ENCODE peak calls at places on chromosomes 2 and 18, in seven cellular contexts. One of them, this sample, is unnamed.

GRCh38 chr2:15560404-15560987 is 638 bp downstream of the NBAS start:
- DNase-seq in left lung: peak; percentile 33
- DNase-seq in fibroblast of lung: peak; percentile 27
- DNase-seq in fibroblast of the aortic adventitia: peak; percentile 25
- DNase-seq in heart right ventricle: no peak
- DNase-seq in PC-9: peak; percentile 20
- DNase-seq in A549: peak; percentile 44
- DNase-seq in this sample: peak; percentile 15

GRCh38 chr18:6605115-6605869 is 124.2 kb upstream of the ARHGAP28 start:
- DNase-seq in fibroblast of lung: peak; percentile 76
- DNase-seq in PC-9: no peak
- DNase-seq in fibroblast of the aortic adventitia: no peak
- DNase-seq in left lung: no peak
- DNase-seq in A549: no peak
- DNase-seq in heart right ventricle: no peak
- DNase-seq in this sample: no peak

GRCh38 chr2:55843096-55843991 is 80.2 kb downstream of the EFEMP1 start:
- DNase-seq in fibroblast of lung: peak; percentile 99
- DNase-seq in fibroblast of the aortic adventitia: peak; percentile 90
- DNase-seq in A549: peak; percentile 95
- DNase-seq in heart right ventricle: no peak
- DNase-seq in left lung: peak; percentile 54
- DNase-seq in PC-9: peak; percentile 39
- DNase-seq in this sample: peak; percentile 100

GRCh38 chr2:65129276-65129612 is 662 bp downstream of the RAB1A start:
- DNase-seq in A549: no peak
- DNase-seq in fibroblast of lung: no peak
- DNase-seq in PC-9: peak; percentile 5
- DNase-seq in heart right ventricle: no peak
- DNase-seq in fibroblast of the aortic adventitia: no peak
- DNase-seq in left lung: no peak
- DNase-seq in this sample: no peak

GRCh38 chr2:11698009-11698922 is 28.3 kb upstream of the NTSR2 start:
- DNase-seq in left lung: peak; percentile 54
- DNase-seq in heart right ventricle: peak; percentile 37
- DNase-seq in A549: no peak
- DNase-seq in fibroblast of lung: peak; percentile 73
- DNase-seq in PC-9: no peak
- DNase-seq in fibroblast of the aortic adventitia: peak; percentile 76
- DNase-seq in this sample: peak; percentile 71

GRCh38 chr2:43007901-43008300 is 215.5 kb upstream of the HAAO start:
- DNase-seq in fibroblast of lung: no peak
- DNase-seq in A549: no peak
- DNase-seq in PC-9: no peak
- DNase-seq in heart right ventricle: no peak
- DNase-seq in left lung: no peak
- DNase-seq in fibroblast of the aortic adventitia: no peak
- DNase-seq in this sample: no peak

GRCh38 chr2:104938226-104938941 is 84.5 kb downstream of the POU3F3 start:
- DNase-seq in fibroblast of the aortic adventitia: no peak
- DNase-seq in A549: no peak
- DNase-seq in left lung: no peak
- DNase-seq in PC-9: no peak
- DNase-seq in heart right ventricle: no peak
- DNase-seq in fibroblast of lung: no peak
- DNase-seq in this sample: no peak

GRCh38 chr2:7860693-7861092 is 821.2 kb upstream of the ID2 start:
- DNase-seq in left lung: no peak
- DNase-seq in heart right ventricle: no peak
- DNase-seq in fibroblast of lung: peak; percentile 5
- DNase-seq in fibroblast of the aortic adventitia: peak; percentile 40
- DNase-seq in A549: no peak
- DNase-seq in PC-9: no peak
- DNase-seq in this sample: no peak

GRCh38 chr2:72897785-72898184 is 10.6 kb downstream of the SPR start:
- DNase-seq in left lung: no peak
- DNase-seq in fibroblast of lung: no peak
- DNase-seq in heart right ventricle: no peak
- DNase-seq in PC-9: no peak
- DNase-seq in A549: no peak
- DNase-seq in fibroblast of the aortic adventitia: no peak
- DNase-seq in this sample: no peak

GRCh38 chr2:47061989-47062678 is 93.0 kb downstream of the STPG4 start:
- DNase-seq in left lung: no peak
- DNase-seq in heart right ventricle: no peak
- DNase-seq in A549: no peak
- DNase-seq in fibroblast of lung: no peak
- DNase-seq in PC-9: no peak
- DNase-seq in fibroblast of the aortic adventitia: no peak
- DNase-seq in this sample: no peak

GRCh38 chr18:12236934-12237832 is 17.0 kb upstream of the CIDEA start:
- DNase-seq in A549: peak; percentile 57
- DNase-seq in PC-9: peak; percentile 65
- DNase-seq in left lung: peak; percentile 63
- DNase-seq in fibroblast of the aortic adventitia: peak; percentile 56
- DNase-seq in heart right ventricle: peak; percentile 70
- DNase-seq in fibroblast of lung: peak; percentile 53
- DNase-seq in this sample: peak; percentile 51

GRCh38 chr2:221572821-221573429 is 821 bp upstream of the EPHA4 start:
- DNase-seq in fibroblast of the aortic adventitia: peak; percentile 51
- DNase-seq in heart right ventricle: peak; percentile 43
- DNase-seq in A549: peak; percentile 46
- DNase-seq in PC-9: no peak
- DNase-seq in fibroblast of lung: peak; percentile 48
- DNase-seq in left lung: peak; percentile 51
- DNase-seq in this sample: peak; percentile 33

GRCh38 chr2:12151716-12152115 is 405.3 kb downstream of the LPIN1 start:
- DNase-seq in A549: no peak
- DNase-seq in left lung: no peak
- DNase-seq in fibroblast of the aortic adventitia: no peak
- DNase-seq in fibroblast of lung: no peak
- DNase-seq in heart right ventricle: no peak
- DNase-seq in PC-9: no peak
- DNase-seq in this sample: no peak

GRCh38 chr2:95149397-95149984 is 10.2 kb downstream of the ZNF514 start:
- DNase-seq in heart right ventricle: no peak
- DNase-seq in left lung: no peak
- DNase-seq in PC-9: no peak
- DNase-seq in fibroblast of lung: peak; percentile 8
- DNase-seq in A549: peak; percentile 22
- DNase-seq in fibroblast of the aortic adventitia: no peak
- DNase-seq in this sample: no peak

GRCh38 chr2:24409700-24410556 is 49.6 kb upstream of the ITSN2 start:
- DNase-seq in PC-9: peak; percentile 38
- DNase-seq in fibroblast of the aortic adventitia: peak; percentile 84
- DNase-seq in heart right ventricle: peak; percentile 48
- DNase-seq in fibroblast of lung: peak; percentile 80
- DNase-seq in A549: peak; percentile 83
- DNase-seq in left lung: no peak
- DNase-seq in this sample: peak; percentile 71

GRCh38 chr18:55982992-55983391 is 395.0 kb upstream of the TCF4 start:
- DNase-seq in left lung: no peak
- DNase-seq in fibroblast of lung: no peak
- DNase-seq in fibroblast of the aortic adventitia: no peak
- DNase-seq in heart right ventricle: peak; percentile 6
- DNase-seq in A549: no peak
- DNase-seq in PC-9: no peak
- DNase-seq in this sample: peak; percentile 57

GRCh38 chr18:58161659-58162058 is 117.6 kb downstream of the NEDD4L start:
- DNase-seq in PC-9: no peak
- DNase-seq in fibroblast of lung: no peak
- DNase-seq in A549: peak; percentile 44
- DNase-seq in heart right ventricle: no peak
- DNase-seq in fibroblast of the aortic adventitia: peak; percentile 4
- DNase-seq in left lung: no peak
- DNase-seq in this sample: no peak

GRCh38 chr2:207135340-207135739 is 30.4 kb downstream of the KLF7 start:
- DNase-seq in fibroblast of the aortic adventitia: peak; percentile 24
- DNase-seq in left lung: no peak
- DNase-seq in A549: peak; percentile 55
- DNase-seq in heart right ventricle: no peak
- DNase-seq in fibroblast of lung: peak; percentile 35
- DNase-seq in PC-9: no peak
- DNase-seq in this sample: peak; percentile 56

GRCh38 chr18:26429535-26429934 is 118.8 kb downstream of the KCTD1 start:
- DNase-seq in PC-9: peak; percentile 36
- DNase-seq in fibroblast of the aortic adventitia: peak; percentile 73
- DNase-seq in heart right ventricle: no peak
- DNase-seq in fibroblast of lung: peak; percentile 86
- DNase-seq in left lung: no peak
- DNase-seq in A549: peak; percentile 68
- DNase-seq in this sample: peak; percentile 80

GRCh38 chr2:204437334-204437733 is 107.9 kb upstream of the PARD3B start:
- DNase-seq in PC-9: no peak
- DNase-seq in fibroblast of the aortic adventitia: no peak
- DNase-seq in left lung: no peak
- DNase-seq in A549: no peak
- DNase-seq in fibroblast of lung: no peak
- DNase-seq in heart right ventricle: no peak
- DNase-seq in this sample: no peak

GRCh38 chr2:128798502-128799283 is 480.0 kb upstream of the HS6ST1 start:
- DNase-seq in fibroblast of the aortic adventitia: no peak
- DNase-seq in A549: no peak
- DNase-seq in heart right ventricle: no peak
- DNase-seq in left lung: no peak
- DNase-seq in PC-9: no peak
- DNase-seq in fibroblast of lung: no peak
- DNase-seq in this sample: no peak

GRCh38 chr2:105486762-105487141 is 87.9 kb upstream of the FHL2 start:
- DNase-seq in left lung: no peak
- DNase-seq in fibroblast of the aortic adventitia: no peak
- DNase-seq in A549: no peak
- DNase-seq in PC-9: no peak
- DNase-seq in fibroblast of lung: no peak
- DNase-seq in heart right ventricle: no peak
- DNase-seq in this sample: no peak

GRCh38 chr2:230498506-230499107 is 82.6 kb downstream of the SP100 start:
- DNase-seq in left lung: no peak
- DNase-seq in PC-9: no peak
- DNase-seq in heart right ventricle: no peak
- DNase-seq in fibroblast of the aortic adventitia: no peak
- DNase-seq in fibroblast of lung: no peak
- DNase-seq in A549: no peak
- DNase-seq in this sample: peak; percentile 19

GRCh38 chr2:230505162-230505561 is 89.2 kb downstream of the SP100 start:
- DNase-seq in heart right ventricle: no peak
- DNase-seq in PC-9: no peak
- DNase-seq in fibroblast of lung: no peak
- DNase-seq in left lung: no peak
- DNase-seq in fibroblast of the aortic adventitia: no peak
- DNase-seq in A549: no peak
- DNase-seq in this sample: no peak

GRCh38 chr2:230503798-230504197 is 87.8 kb downstream of the SP100 start:
- DNase-seq in A549: no peak
- DNase-seq in fibroblast of lung: no peak
- DNase-seq in PC-9: no peak
- DNase-seq in heart right ventricle: no peak
- DNase-seq in left lung: no peak
- DNase-seq in fibroblast of the aortic adventitia: no peak
- DNase-seq in this sample: no peak

GRCh38 chr2:230496891-230497290 is 80.9 kb downstream of the SP100 start:
- DNase-seq in PC-9: no peak
- DNase-seq in fibroblast of lung: no peak
- DNase-seq in heart right ventricle: no peak
- DNase-seq in A549: no peak
- DNase-seq in fibroblast of the aortic adventitia: no peak
- DNase-seq in left lung: no peak
- DNase-seq in this sample: no peak

GRCh38 chr2:230502593-230502992 is 86.6 kb downstream of the SP100 start:
- DNase-seq in fibroblast of lung: no peak
- DNase-seq in left lung: no peak
- DNase-seq in A549: no peak
- DNase-seq in heart right ventricle: no peak
- DNase-seq in fibroblast of the aortic adventitia: no peak
- DNase-seq in PC-9: no peak
- DNase-seq in this sample: no peak
- H3K4me3 ChIP-seq in fibroblast of lung: no peak overlapping the region
- H3K4me3 ChIP-seq in left lung: no peak overlapping the region
- H3K4me3 ChIP-seq in A549: no peak overlapping the region
- H3K4me3 ChIP-seq in heart right ventricle: no peak overlapping the region
- H3K4me3 ChIP-seq in fibroblast of the aortic adventitia: no peak overlapping the region
- H3K4me3 ChIP-seq in PC-9: no peak overlapping the region
- H3K4me3 ChIP-seq in this sample: no peak overlapping the region

GRCh38 chr2:191835539-191836350 is 11.1 kb downstream of the CAVIN2 start:
- DNase-seq in heart right ventricle: no peak
- DNase-seq in fibroblast of the aortic adventitia: no peak
- DNase-seq in A549: no peak
- DNase-seq in PC-9: no peak
- DNase-seq in left lung: no peak
- DNase-seq in fibroblast of lung: no peak
- DNase-seq in this sample: no peak
- TF ChIP-seq CTCF in heart right ventricle: no peak
- TF ChIP-seq CTCF in fibroblast of the aortic adventitia: no peak
- TF ChIP-seq CTCF in A549: no peak
- TF ChIP-seq CTCF in PC-9: no peak
- TF ChIP-seq CTCF in left lung: no peak
- TF ChIP-seq CTCF in fibroblast of lung: no peak
- TF ChIP-seq CTCF in this sample: no peak

DNA sequence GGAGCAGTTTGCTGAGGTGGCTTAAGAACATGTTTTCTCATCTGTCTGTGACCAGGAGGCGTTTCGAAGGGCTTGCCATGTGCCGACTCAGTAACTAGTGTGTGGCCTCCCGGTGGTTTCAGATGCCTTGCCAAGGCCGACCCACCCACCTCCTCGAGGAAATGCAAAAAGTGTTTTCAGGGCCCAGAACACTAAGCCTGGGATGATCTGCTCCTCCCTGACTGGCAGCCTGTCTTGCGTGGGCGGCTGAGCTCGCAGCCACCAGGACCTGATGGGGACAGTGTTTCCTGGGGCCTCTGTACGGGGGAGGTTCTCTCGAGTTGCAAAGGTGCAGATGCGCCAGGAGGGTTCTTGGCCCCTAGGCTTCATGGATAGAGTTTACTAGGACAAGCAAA is 85.2 kb downstream of the GLI2 start:
- DNase-seq in left lung: no peak
- DNase-seq in heart right ventricle: peak; percentile 24
- DNase-seq in A549: no peak
- DNase-seq in fibroblast of the aortic adventitia: peak; percentile 55
- DNase-seq in fibroblast of lung: peak; percentile 75
- DNase-seq in PC-9: no peak
- DNase-seq in this sample: peak; percentile 81
- H3K4me3 ChIP-seq in left lung: no peak overlapping the region
- H3K4me3 ChIP-seq in heart right ventricle: no peak overlapping the region
- H3K4me3 ChIP-seq in A549: no peak overlapping the region
- H3K4me3 ChIP-seq in fibroblast of the aortic adventitia: no peak overlapping the region
- H3K4me3 ChIP-seq in fibroblast of lung: peak overlapping the region; percentile 32
- H3K4me3 ChIP-seq in PC-9: no peak overlapping the region
- H3K4me3 ChIP-seq in this sample: peak overlapping the region; percentile 56

DNA sequence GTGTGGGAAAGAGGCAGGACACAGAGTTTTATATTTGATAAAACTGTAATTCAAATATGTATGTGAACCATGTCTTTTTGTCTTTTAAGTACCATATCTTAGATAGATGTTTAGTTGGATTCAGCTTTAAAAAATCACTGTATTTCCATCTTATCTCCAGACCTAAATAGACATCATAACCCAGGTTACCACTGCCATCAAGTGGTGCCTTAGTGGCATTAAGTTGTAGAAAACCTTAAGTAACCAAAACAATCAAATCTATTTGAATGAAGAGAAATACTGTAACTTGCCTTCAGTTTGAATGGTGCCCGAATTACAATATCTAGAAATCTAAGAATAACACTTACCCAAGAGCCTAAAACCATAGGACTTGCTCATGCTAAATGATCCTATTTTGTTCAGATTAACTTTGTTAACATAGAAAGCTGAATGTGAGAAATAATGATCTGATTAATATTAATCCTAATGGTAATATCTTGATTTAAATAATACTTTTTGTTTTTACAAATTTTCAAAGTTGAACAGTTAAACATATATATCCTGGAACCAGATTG is 92.5 kb upstream of the MAP2 start:
- DNase-seq in A549: peak; percentile 66
- DNase-seq in fibroblast of the aortic adventitia: peak; percentile 77
- DNase-seq in PC-9: no peak
- DNase-seq in left lung: no peak
- DNase-seq in heart right ventricle: no peak
- DNase-seq in fibroblast of lung: peak; percentile 70
- DNase-seq in this sample: peak; percentile 25
- TF ChIP-seq CTCF in A549: peak; percentile 54
- TF ChIP-seq CTCF in fibroblast of the aortic adventitia: peak; percentile 53
- TF ChIP-seq CTCF in PC-9: peak; percentile 59
- TF ChIP-seq CTCF in left lung: no peak
- TF ChIP-seq CTCF in heart right ventricle: peak; percentile 16
- TF ChIP-seq CTCF in fibroblast of lung: peak; percentile 44
- TF ChIP-seq CTCF in this sample: peak; percentile 42

This sample was measured in AG10803.